ENCODE peak calls at places on chromosomes 1 and 21, in five cellular contexts. One of them, this sample, is unnamed. For H3K4me1, the result is how much of the 10 kb centered on the place peaks cover.

GRCh38 chr1:14924455-14925325 is 228.9 kb upstream of the TMEM51 start:
- DNase-seq in neural progenitor cell: peak
- DNase-seq in cardiac muscle cell: peak
- DNase-seq in CD8-positive, alpha-beta memory T cell: no peak
- DNase-seq in heart left ventricle: no peak
- DNase-seq in this sample: no peak

GRCh38 chr1:59686170-59686569 is 128.6 kb upstream of the HOOK1 start:
- DNase-seq in neural progenitor cell: no peak
- DNase-seq in CD8-positive, alpha-beta memory T cell: no peak
- DNase-seq in cardiac muscle cell: no peak
- DNase-seq in heart left ventricle: no peak
- DNase-seq in this sample: no peak

GRCh38 chr1:65412256-65412983 is 8.0 kb upstream of the LEPR start:
- DNase-seq in CD8-positive, alpha-beta memory T cell: no peak
- DNase-seq in heart left ventricle: no peak
- DNase-seq in neural progenitor cell: no peak
- DNase-seq in cardiac muscle cell: no peak
- DNase-seq in this sample: no peak

GRCh38 chr1:169538998-169539871 is 47.0 kb downstream of the F5 start:
- DNase-seq in cardiac muscle cell: no peak
- DNase-seq in CD8-positive, alpha-beta memory T cell: no peak
- DNase-seq in neural progenitor cell: no peak
- DNase-seq in heart left ventricle: no peak
- DNase-seq in this sample: peak

GRCh38 chr1:198125995-198126758 is 30.6 kb upstream of the NEK7 start:
- DNase-seq in cardiac muscle cell: peak
- DNase-seq in heart left ventricle: no peak
- DNase-seq in neural progenitor cell: no peak
- DNase-seq in CD8-positive, alpha-beta memory T cell: no peak
- DNase-seq in this sample: peak

GRCh38 chr1:207847116-207847515 is 63.8 kb downstream of the CD34 start:
- DNase-seq in heart left ventricle: no peak
- DNase-seq in CD8-positive, alpha-beta memory T cell: no peak
- DNase-seq in cardiac muscle cell: no peak
- DNase-seq in neural progenitor cell: no peak
- DNase-seq in this sample: no peak

GRCh38 chr21:20997308-20997632 is 939 bp upstream of the NCAM2 start:
- DNase-seq in heart left ventricle: peak
- DNase-seq in CD8-positive, alpha-beta memory T cell: no peak
- DNase-seq in neural progenitor cell: peak
- DNase-seq in cardiac muscle cell: peak
- DNase-seq in this sample: no peak

GRCh38 chr1:109980324-109981127 is 4.0 kb upstream of the AHCYL1 start:
- DNase-seq in cardiac muscle cell: peak
- DNase-seq in heart left ventricle: no peak
- DNase-seq in neural progenitor cell: peak
- DNase-seq in CD8-positive, alpha-beta memory T cell: no peak
- DNase-seq in this sample: no peak

GRCh38 chr1:205042911-205043806 is at the start of gene CNTN2:
- DNase-seq in cardiac muscle cell: peak
- DNase-seq in heart left ventricle: no peak
- DNase-seq in CD8-positive, alpha-beta memory T cell: no peak
- DNase-seq in neural progenitor cell: peak
- DNase-seq in this sample: no peak

GRCh38 chr1:248114890-248115289 is 19.9 kb downstream of the OR2L13 start:
- DNase-seq in heart left ventricle: no peak
- DNase-seq in cardiac muscle cell: no peak
- DNase-seq in neural progenitor cell: no peak
- DNase-seq in CD8-positive, alpha-beta memory T cell: no peak
- DNase-seq in this sample: no peak

GRCh38 chr1:46940307-46940706 is 969 bp downstream of the CYP4A11 start:
- DNase-seq in neural progenitor cell: no peak
- DNase-seq in CD8-positive, alpha-beta memory T cell: no peak
- DNase-seq in heart left ventricle: no peak
- DNase-seq in cardiac muscle cell: no peak
- DNase-seq in this sample: no peak

GRCh38 chr1:204232530-204232929 is 18.7 kb upstream of the GOLT1A start:
- DNase-seq in heart left ventricle: no peak
- DNase-seq in neural progenitor cell: no peak
- DNase-seq in CD8-positive, alpha-beta memory T cell: no peak
- DNase-seq in cardiac muscle cell: no peak
- DNase-seq in this sample: no peak

GRCh38 chr1:44723064-44723463 is 7.9 kb downstream of the RNU5D-1 start:
- DNase-seq in cardiac muscle cell: no peak
- DNase-seq in heart left ventricle: no peak
- DNase-seq in CD8-positive, alpha-beta memory T cell: no peak
- DNase-seq in neural progenitor cell: no peak
- DNase-seq in this sample: no peak

GRCh38 chr1:29355375-29355774 is 119.1 kb downstream of the PTPRU start:
- DNase-seq in CD8-positive, alpha-beta memory T cell: no peak
- DNase-seq in neural progenitor cell: no peak
- DNase-seq in cardiac muscle cell: no peak
- DNase-seq in heart left ventricle: no peak
- DNase-seq in this sample: no peak

GRCh38 chr1:118934706-118935105 is 53.4 kb downstream of the TBX15 start:
- DNase-seq in CD8-positive, alpha-beta memory T cell: no peak
- DNase-seq in cardiac muscle cell: no peak
- DNase-seq in heart left ventricle: no peak
- DNase-seq in neural progenitor cell: no peak
- DNase-seq in this sample: peak

GRCh38 chr21:15498455-15498854 is 231.3 kb upstream of the USP25 start:
- DNase-seq in CD8-positive, alpha-beta memory T cell: no peak
- DNase-seq in neural progenitor cell: no peak
- DNase-seq in heart left ventricle: no peak
- DNase-seq in cardiac muscle cell: no peak
- DNase-seq in this sample: no peak

GRCh38 chr1:167043752-167044488 is 46.3 kb downstream of the GPA33 start:
- DNase-seq in neural progenitor cell: no peak
- DNase-seq in CD8-positive, alpha-beta memory T cell: peak
- DNase-seq in cardiac muscle cell: no peak
- DNase-seq in heart left ventricle: peak
- DNase-seq in this sample: peak

GRCh38 chr1:185284533-185285244 is 32.4 kb downstream of the IVNS1ABP start:
- DNase-seq in CD8-positive, alpha-beta memory T cell: no peak
- DNase-seq in heart left ventricle: no peak
- DNase-seq in neural progenitor cell: no peak
- DNase-seq in cardiac muscle cell: peak
- DNase-seq in this sample: no peak

GRCh38 chr21:34670220-34670961 is 1.6 kb downstream of the CLIC6 start:
- DNase-seq in heart left ventricle: no peak
- DNase-seq in CD8-positive, alpha-beta memory T cell: no peak
- DNase-seq in neural progenitor cell: peak
- DNase-seq in cardiac muscle cell: peak
- DNase-seq in this sample: peak

GRCh38 chr1:84689514-84690396 is 506 bp downstream of the SSX2IP start:
- DNase-seq in neural progenitor cell: peak
- DNase-seq in cardiac muscle cell: peak
- DNase-seq in heart left ventricle: peak
- DNase-seq in CD8-positive, alpha-beta memory T cell: no peak
- DNase-seq in this sample: peak

GRCh38 chr1:116673935-116674630 is 6.5 kb upstream of the IGSF3 start:
- DNase-seq in cardiac muscle cell: no peak
- DNase-seq in CD8-positive, alpha-beta memory T cell: no peak
- DNase-seq in heart left ventricle: no peak
- DNase-seq in neural progenitor cell: no peak
- DNase-seq in this sample: no peak

GRCh38 chr1:227214170-227214569 is 104.1 kb downstream of the CDC42BPA start:
- DNase-seq in CD8-positive, alpha-beta memory T cell: no peak
- DNase-seq in neural progenitor cell: no peak
- DNase-seq in heart left ventricle: no peak
- DNase-seq in cardiac muscle cell: no peak
- DNase-seq in this sample: no peak

GRCh38 chr1:156499703-156500577 is 635 bp downstream of the MEF2D start:
- DNase-seq in cardiac muscle cell: no peak
- DNase-seq in CD8-positive, alpha-beta memory T cell: no peak
- DNase-seq in neural progenitor cell: peak
- DNase-seq in heart left ventricle: peak
- DNase-seq in this sample: no peak

GRCh38 chr1:156497078-156497742 is 3.4 kb downstream of the MEF2D start:
- DNase-seq in CD8-positive, alpha-beta memory T cell: no peak
- DNase-seq in neural progenitor cell: no peak
- DNase-seq in heart left ventricle: peak
- DNase-seq in cardiac muscle cell: no peak
- DNase-seq in this sample: no peak

GRCh38 chr1:156497743-156498446 is 2.7 kb downstream of the MEF2D start:
- DNase-seq in cardiac muscle cell: no peak
- DNase-seq in neural progenitor cell: no peak
- DNase-seq in heart left ventricle: peak
- DNase-seq in CD8-positive, alpha-beta memory T cell: no peak
- DNase-seq in this sample: no peak

GRCh38 chr1:156499194-156499702 is 1.3 kb downstream of the MEF2D start:
- DNase-seq in neural progenitor cell: peak
- DNase-seq in CD8-positive, alpha-beta memory T cell: no peak
- DNase-seq in heart left ventricle: no peak
- DNase-seq in cardiac muscle cell: no peak
- DNase-seq in this sample: no peak

GRCh38 chr1:156498447-156499193 is 2.0 kb downstream of the MEF2D start:
- DNase-seq in heart left ventricle: peak
- DNase-seq in neural progenitor cell: no peak
- DNase-seq in CD8-positive, alpha-beta memory T cell: no peak
- DNase-seq in cardiac muscle cell: peak
- DNase-seq in this sample: no peak
- H3K4me1 ChIP-seq in heart left ventricle: half or more
- H3K4me1 ChIP-seq in neural progenitor cell: under half
- H3K4me1 ChIP-seq in CD8-positive, alpha-beta memory T cell: half or more
- H3K4me1 ChIP-seq in cardiac muscle cell: half or more
- H3K4me1 ChIP-seq in this sample: half or more

GRCh38 chr1:12406218-12407021 is 176.6 kb downstream of the VPS13D start:
- DNase-seq in cardiac muscle cell: peak
- DNase-seq in heart left ventricle: no peak
- DNase-seq in CD8-positive, alpha-beta memory T cell: no peak
- DNase-seq in neural progenitor cell: peak
- DNase-seq in this sample: peak

GRCh38 chr1:12407962-12408288 is 178.1 kb downstream of the VPS13D start:
- DNase-seq in neural progenitor cell: no peak
- DNase-seq in heart left ventricle: no peak
- DNase-seq in cardiac muscle cell: no peak
- DNase-seq in CD8-positive, alpha-beta memory T cell: no peak
- DNase-seq in this sample: no peak

GRCh38 chr1:12408662-12409061 is 178.8 kb downstream of the VPS13D start:
- DNase-seq in CD8-positive, alpha-beta memory T cell: no peak
- DNase-seq in cardiac muscle cell: no peak
- DNase-seq in heart left ventricle: no peak
- DNase-seq in neural progenitor cell: no peak
- DNase-seq in this sample: no peak

GRCh38 chr1:12405325-12406217 is 175.7 kb downstream of the VPS13D start:
- DNase-seq in CD8-positive, alpha-beta memory T cell: no peak
- DNase-seq in cardiac muscle cell: peak
- DNase-seq in neural progenitor cell: peak
- DNase-seq in heart left ventricle: peak
- DNase-seq in this sample: peak

DNA sequence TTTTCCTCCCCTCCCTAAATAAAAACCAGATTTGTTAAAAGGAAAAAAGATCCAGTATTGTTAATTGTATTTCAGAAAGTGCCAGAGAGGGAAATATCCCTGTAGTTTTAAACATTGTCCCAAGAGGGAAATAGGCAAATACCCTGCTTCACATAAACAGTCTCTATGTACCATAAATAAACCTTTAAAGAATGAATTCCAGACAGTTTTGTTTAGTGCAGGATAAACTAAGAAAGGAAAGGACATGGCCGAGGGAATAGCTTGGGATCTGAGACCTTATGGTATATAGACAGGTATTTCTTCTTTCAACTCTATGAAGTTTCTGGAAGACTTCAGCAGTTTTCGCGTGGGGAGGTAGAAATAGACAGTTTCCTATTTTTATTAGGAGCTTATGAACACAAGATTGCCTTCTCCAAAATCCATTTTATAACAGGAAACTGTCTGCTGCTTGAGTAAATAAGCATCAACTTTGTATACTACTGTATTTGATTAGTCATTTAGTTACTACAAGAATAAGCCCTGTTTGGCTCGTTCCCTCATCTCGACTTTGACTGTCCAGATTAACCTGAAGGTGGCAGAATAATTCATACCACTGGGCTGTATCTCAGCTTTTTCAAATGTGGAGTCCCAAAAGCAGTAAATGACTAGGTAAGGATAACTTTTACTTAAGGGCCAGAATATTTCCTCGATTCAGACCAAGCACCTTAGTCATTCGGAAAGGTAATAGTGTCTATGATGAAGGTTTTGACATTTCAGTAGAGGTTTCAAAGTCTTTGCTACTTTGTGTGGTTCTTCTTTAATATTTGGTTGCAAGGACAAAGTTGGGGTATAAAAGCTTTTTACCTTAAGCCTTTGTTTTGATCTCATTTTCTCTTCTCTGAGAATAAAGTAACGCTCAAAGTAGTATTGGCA is 177.5 kb downstream of the VPS13D start:
- DNase-seq in heart left ventricle: peak
- DNase-seq in CD8-positive, alpha-beta memory T cell: peak
- DNase-seq in neural progenitor cell: no peak
- DNase-seq in cardiac muscle cell: no peak
- DNase-seq in this sample: peak
- H3K27ac ChIP-seq in heart left ventricle: peak
- H3K27ac ChIP-seq in CD8-positive, alpha-beta memory T cell: no peak
- H3K27ac ChIP-seq in neural progenitor cell: peak
- H3K27ac ChIP-seq in cardiac muscle cell: peak
- H3K27ac ChIP-seq in this sample: peak

DNA sequence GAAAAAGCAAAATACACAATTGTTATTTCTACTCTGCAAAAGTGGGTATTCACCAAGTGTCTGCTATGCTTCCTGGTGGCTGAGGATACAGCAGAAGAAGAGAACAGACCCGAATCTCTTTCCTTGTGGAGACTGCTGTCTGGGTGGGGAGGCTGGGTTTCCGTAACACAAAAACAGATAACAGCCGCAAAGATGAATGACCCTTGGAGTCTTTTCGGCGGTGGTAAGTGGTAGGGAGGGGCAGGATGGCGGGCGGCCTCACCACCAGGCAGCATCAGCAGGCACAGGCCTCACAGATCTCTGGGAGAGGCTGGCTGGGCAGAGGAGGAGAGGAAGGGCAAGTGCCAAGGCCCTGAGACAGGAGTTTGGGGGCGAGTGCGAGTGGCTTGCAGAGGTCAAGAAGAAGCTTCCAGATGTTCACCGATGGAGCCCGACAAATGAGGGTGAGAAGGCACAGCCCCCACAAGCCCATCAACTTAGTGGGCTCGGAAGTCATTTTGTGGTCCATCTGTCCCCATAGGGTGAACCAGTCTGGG is 164.2 kb downstream of the RHOU start:
- DNase-seq in neural progenitor cell: no peak
- DNase-seq in cardiac muscle cell: no peak
- DNase-seq in CD8-positive, alpha-beta memory T cell: no peak
- DNase-seq in heart left ventricle: no peak
- DNase-seq in this sample: no peak
- H3K4me1 ChIP-seq in neural progenitor cell: under half
- H3K4me1 ChIP-seq in cardiac muscle cell: under half
- H3K4me1 ChIP-seq in CD8-positive, alpha-beta memory T cell: under half
- H3K4me1 ChIP-seq in heart left ventricle: under half
- H3K4me1 ChIP-seq in this sample: under half

DNA sequence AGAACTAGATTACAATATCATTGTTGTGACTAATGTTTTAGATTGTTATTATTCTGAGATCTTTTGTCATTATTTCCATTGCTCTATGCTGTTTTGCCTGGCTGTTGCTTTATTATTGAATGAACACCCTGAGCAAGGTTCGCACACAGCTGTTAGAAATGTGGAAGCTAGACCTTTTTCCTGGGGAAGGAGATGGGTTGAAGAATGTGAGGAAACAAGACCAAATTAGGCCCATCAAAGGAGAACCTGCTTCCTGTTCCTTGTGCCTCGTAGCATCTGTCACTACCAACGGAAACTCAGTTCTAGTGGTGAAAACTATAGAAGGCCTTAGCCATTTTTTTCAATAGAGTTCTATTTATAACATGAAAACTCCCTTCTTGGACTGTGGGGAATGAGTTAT is 68.7 kb downstream of the RGL1 start:
- DNase-seq in neural progenitor cell: no peak
- DNase-seq in heart left ventricle: no peak
- DNase-seq in CD8-positive, alpha-beta memory T cell: no peak
- DNase-seq in cardiac muscle cell: peak
- DNase-seq in this sample: no peak
- H3K27ac ChIP-seq in neural progenitor cell: no peak
- H3K27ac ChIP-seq in heart left ventricle: peak
- H3K27ac ChIP-seq in CD8-positive, alpha-beta memory T cell: no peak
- H3K27ac ChIP-seq in cardiac muscle cell: peak
- H3K27ac ChIP-seq in this sample: no peak

This sample was measured in SJSA1.